ENCODE peak calls at places on chromosomes 6 and 20, in five cellular contexts. J, C, V, R and F are unnamed samples.

GRCh38 chr6:145813285-145814034 is 1.1 kb downstream of the FBXO30 start:
- DNase-seq in R (no peak), J (peak), C (no peak), V (peak), F (peak)

GRCh38 chr6:78513856-78514255 is 353.5 kb upstream of the IRAK1BP1 start:
- DNase-seq in J (peak), V (no peak), C (no peak), R (no peak), F (no peak)

GRCh38 chr6:138815797-138816528 is 20.1 kb downstream of the ECT2L start:
- DNase-seq in C (no peak), J (peak), V (peak), R (no peak), F (peak)

GRCh38 chr20:49411221-49411925 is 71.1 kb downstream of the KCNB1 start:
- DNase-seq in C (no peak), R (no peak), V (no peak), J (peak), F (no peak)

GRCh38 chr6:66865771-66866170 is 1158.7 kb upstream of the EYS start:
- DNase-seq in C (no peak), V (peak), R (no peak), J (no peak), F (peak)

GRCh38 chr6:22219916-22220315 is 76.9 kb downstream of the PRL start:
- DNase-seq in V (no peak), J (no peak), C (no peak), R (no peak), F (no peak)

GRCh38 chr6:146666909-146667308 is 68.1 kb downstream of the ADGB start:
- DNase-seq in C (no peak), J (peak), V (no peak), R (no peak), F (no peak)

GRCh38 chr20:45336530-45337366 is 11.5 kb downstream of the SDC4 start:
- DNase-seq in J (no peak), V (peak), R (no peak), C (no peak), F (peak)

GRCh38 chr20:36833275-36834020 is 42.5 kb upstream of the TLDC2 start:
- DNase-seq in C (no peak), R (no peak), J (no peak), V (peak), F (no peak)

GRCh38 chr6:41426438-41426851 is 91.0 kb downstream of the NCR2 start:
- DNase-seq in R (no peak), V (no peak), C (no peak), J (no peak), F (peak)

GRCh38 chr6:126054258-126054702 is 67.9 kb downstream of the TRMT11 start:
- DNase-seq in R (peak), V (peak), J (peak), C (no peak), F (no peak)

GRCh38 chr6:28543671-28544131 is 18.0 kb downstream of the GPX5 start:
- DNase-seq in C (no peak), R (peak), V (peak), J (peak), F (peak)

GRCh38 chr6:155493694-155494143 is 38.1 kb upstream of the NOX3 start:
- DNase-seq in C (no peak), J (no peak), R (peak), V (peak), F (peak)